ENCODE peak calls at places on chromosomes 3 and 15, in ten cellular contexts. E is iris pigment epithelial cell, X is AG04450, G is anterior cingulate cortex, M is progenitor cell of endocrine pancreas, A is hippocampal formation, K is AG10803, D is AG04449, U is endodermal cell, Y is left cardiac atrium. H is an unnamed sample.

GRCh38 chr3:12886106-12886679 is 44.8 kb upstream of the RPL32 start:
- DNase-seq in E (no peak), X (no peak), G (no peak), M (no peak), A (no peak), K (no peak), D (no peak), U (no peak), Y (no peak), H (no peak)

GRCh38 chr3:46566040-46566631 is at the start of gene LRRC2:
- DNase-seq in E (peak; percentile 59), X (peak; percentile 23), G (peak; percentile 21), M (peak; percentile 16), A (peak; percentile 16), K (peak; percentile 76), D (no peak), U (peak; percentile 93), Y (peak; percentile 62), H (peak; percentile 72)

GRCh38 chr3:128804817-128805166 is 74.6 kb upstream of the ACAD9 start:
- DNase-seq in E (no peak), X (no peak), G (no peak), M (no peak), A (no peak), K (no peak), D (no peak), U (no peak), Y (no peak), H (no peak)

GRCh38 chr15:33194237-33194636 is 277 bp downstream of the FMN1 start:
- DNase-seq in E (no peak), X (no peak), G (no peak), M (peak; percentile 9), A (no peak), K (peak; percentile 1), D (no peak), U (no peak), Y (peak; percentile 21), H (no peak)

GRCh38 chr3:20240154-20240883 is 54.3 kb upstream of the SGO1 start:
- DNase-seq in E (no peak), X (no peak), G (no peak), M (no peak), A (no peak), K (no peak), D (no peak), U (no peak), Y (no peak), H (no peak)

GRCh38 chr3:56303508-56303907 is 164.8 kb downstream of the ERC2 start:
- DNase-seq in E (peak; percentile 67), X (peak; percentile 3), G (peak; percentile 3), M (no peak), A (peak; percentile 44), K (peak; percentile 35), D (no peak), U (peak; percentile 89), Y (peak; percentile 23), H (peak; percentile 40)

GRCh38 chr3:184737641-184738518 is 26.0 kb upstream of the MAGEF1 start:
- DNase-seq in E (peak; percentile 78), X (no peak), G (peak; percentile 53), M (no peak), A (no peak), K (peak; percentile 66), D (no peak), U (peak; percentile 45), Y (no peak), H (peak; percentile 78)

GRCh38 chr15:93111451-93111850 is 22.4 kb upstream of the RGMA start:
- DNase-seq in E (no peak), X (no peak), G (no peak), M (no peak), A (no peak), K (no peak), D (no peak), U (no peak), Y (no peak), H (no peak)